ENCODE peak calls at places on chromosome 21, in six cellular contexts. F is endodermal cell, Z is tibial artery, Y is fibroblast of lung, O is choroid plexus epithelial cell, G is RWPE1. A is an unnamed sample.

GRCh38 chr21:32770514-32771133 is 931 bp downstream of the PAXBP1 start:
- DNase-seq in G (peak; percentile 8), O (peak; percentile 23), F (no peak), Y (no peak), Z (peak; percentile 72), A (no peak)

GRCh38 chr21:37683396-37684114 is 232.7 kb downstream of the KCNJ6 start:
- DNase-seq in Y (no peak), Z (no peak), O (no peak), F (no peak), G (no peak), A (no peak)

GRCh38 chr21:21297211-21297610 is 299.0 kb downstream of the NCAM2 start:
- DNase-seq in F (no peak), Y (no peak), G (no peak), Z (no peak), O (no peak), A (no peak)

GRCh38 chr21:16059981-16060380 is 330.2 kb downstream of the USP25 start:
- DNase-seq in Y (no peak), F (no peak), G (no peak), O (no peak), Z (no peak), A (no peak)

GRCh38 chr21:34524671-34525601 is 12.9 kb upstream of the KCNE1 start:
- DNase-seq in O (peak; percentile 77), G (no peak), F (peak; percentile 89), Z (no peak), Y (peak; percentile 85), A (no peak)

GRCh38 chr21:28308516-28308915 is 684.2 kb downstream of the LTN1 start:
- DNase-seq in Y (peak; percentile 53), Z (no peak), G (no peak), F (no peak), O (no peak), A (no peak)

GRCh38 chr21:29477347-29477746 is 178.6 kb downstream of the BACH1 start:
- DNase-seq in Z (no peak), G (no peak), O (no peak), F (no peak), Y (peak; percentile 8), A (no peak)

GRCh38 chr21:15943009-15943666 is 213.4 kb downstream of the USP25 start:
- DNase-seq in O (peak; percentile 23), G (peak; percentile 11), F (no peak), Z (no peak), Y (peak; percentile 50), A (no peak)

GRCh38 chr21:46024983-46025860 is 43.7 kb downstream of the COL6A1 start:
- DNase-seq in G (peak; percentile 18), O (peak; percentile 93), Y (peak; percentile 90), Z (no peak), F (no peak), A (no peak)

GRCh38 chr21:46116189-46116845 is 18.4 kb downstream of the COL6A2 start:
- DNase-seq in Z (peak; percentile 62), Y (no peak), F (peak; percentile 31), O (no peak), G (no peak), A (no peak)

GRCh38 chr21:45992311-45993209 is 11.0 kb downstream of the COL6A1 start:
- DNase-seq in O (no peak), F (peak; percentile 37), Z (peak; percentile 71), Y (no peak), G (no peak), A (no peak)

GRCh38 chr21:36246080-36246631 is 73.8 kb upstream of the MORC3 start:
- DNase-seq in F (no peak), Z (no peak), O (peak; percentile 19), Y (peak; percentile 59), G (no peak), A (no peak)

GRCh38 chr21:34517491-34518245 is 5.7 kb upstream of the KCNE1 start:
- DNase-seq in Y (no peak), O (peak; percentile 68), G (no peak), Z (no peak), F (peak; percentile 70), A (no peak)

GRCh38 chr21:46294647-46295176 is 8.6 kb downstream of the YBEY start:
- DNase-seq in G (no peak), Y (peak; percentile 86), O (peak; percentile 69), F (peak; percentile 60), Z (no peak), A (peak; percentile 79)

GRCh38 chr21:44939532-44940115 is at the start of gene SLX9:
- DNase-seq in Y (peak; percentile 74), O (peak; percentile 74), G (peak; percentile 85), F (peak; percentile 92), Z (peak; percentile 81), A (peak; percentile 95)
- TF ChIP-seq CTCF in Y (no peak), O (no peak), G (no peak), F (no peak), Z (no peak), A (no peak)

DNA sequence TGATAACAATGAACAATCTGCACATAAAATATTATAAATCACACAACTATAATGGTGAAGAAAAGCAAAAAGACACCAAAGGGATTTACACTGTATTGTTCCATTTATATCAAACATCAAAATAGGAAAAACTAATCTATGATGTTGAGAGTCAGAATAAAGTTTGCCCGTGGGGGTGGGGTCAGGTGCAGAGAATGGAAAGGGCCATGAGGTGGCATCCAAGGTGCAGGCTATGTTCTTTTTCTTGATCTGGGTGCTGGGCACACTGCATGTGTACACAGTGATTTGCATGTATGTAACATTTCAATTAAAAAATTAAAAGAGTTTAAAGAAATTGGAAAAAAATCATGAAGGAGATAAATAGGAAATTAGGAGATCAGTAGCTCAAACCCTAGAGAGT is 127.3 kb downstream of the DSCAM start:
- DNase-seq in O (no peak), F (no peak), G (no peak), Y (no peak), Z (no peak), A (no peak)
- TF ChIP-seq CTCF in O (no peak), F (peak; percentile 62), G (no peak), Y (no peak), Z (no peak), A (no peak)

DNA sequence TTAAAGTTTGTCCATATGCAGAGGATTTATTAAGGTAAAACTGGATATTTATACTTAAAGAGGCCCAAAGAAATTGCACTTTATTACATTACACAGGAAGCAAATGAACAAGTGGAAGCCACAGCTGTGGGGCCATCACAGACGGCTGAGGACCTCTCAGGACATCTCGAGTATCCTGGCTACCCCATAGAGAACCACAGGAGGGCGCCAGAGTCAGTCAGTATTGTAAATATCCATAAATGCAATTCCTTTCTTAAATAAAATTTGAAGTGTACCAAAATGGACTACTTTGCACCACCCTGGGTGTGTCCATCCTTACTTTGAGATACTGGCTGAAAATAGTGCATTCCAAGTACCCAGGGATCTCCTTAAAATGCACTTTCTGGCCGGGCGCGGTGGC is 257.2 kb downstream of the MRPL39 start:
- DNase-seq in O (peak; percentile 76), F (peak; percentile 80), Z (no peak), G (no peak), Y (peak; percentile 32), A (no peak)
- TF ChIP-seq CTCF in O (peak; percentile 89), F (peak; percentile 90), Z (no peak), G (peak; percentile 27), Y (peak; percentile 70), A (peak; percentile 16)

DNA sequence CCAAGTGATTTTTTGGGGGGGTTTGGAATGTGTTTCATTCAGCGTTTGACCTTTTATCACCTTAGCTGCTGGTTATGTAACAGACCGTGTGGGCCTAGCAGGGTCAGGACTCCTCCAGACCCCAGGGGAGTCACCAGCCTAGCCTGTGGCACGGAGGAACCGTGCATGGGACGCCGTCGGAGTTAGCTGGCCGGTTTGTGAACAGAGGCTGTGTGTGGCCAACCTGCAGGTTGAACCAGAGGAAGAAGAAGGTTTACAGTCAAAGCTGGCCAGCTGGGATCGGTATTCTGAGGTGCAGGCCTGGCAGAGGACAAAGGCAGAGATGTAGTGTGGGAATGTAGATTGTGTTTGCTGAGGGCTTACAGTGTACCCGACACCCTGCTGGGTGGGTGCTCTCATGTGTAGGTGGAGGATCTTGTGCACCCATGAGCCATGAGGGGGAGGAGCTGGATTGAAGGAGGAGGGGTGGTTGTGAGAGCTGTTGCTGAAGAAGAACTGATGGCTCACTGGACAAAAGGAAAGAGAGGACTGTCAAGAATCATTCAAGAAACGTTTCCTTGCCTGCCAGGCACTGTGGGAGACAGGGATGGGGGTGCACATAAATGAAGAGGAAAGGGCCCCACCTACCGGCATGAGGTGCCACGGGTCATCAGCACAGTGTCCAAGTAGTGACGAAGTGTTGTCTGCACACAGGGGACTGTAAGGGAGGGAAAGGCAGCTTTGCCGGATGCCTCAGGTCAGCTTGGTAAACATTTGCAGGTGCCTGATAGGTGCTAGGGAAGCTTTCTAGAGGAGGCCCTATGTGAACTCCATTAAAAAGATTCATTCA is 40.0 kb upstream of the PWP2 start:
- DNase-seq in Z (no peak), G (no peak), Y (no peak), F (no peak), O (peak; percentile 34), A (no peak)
- TF ChIP-seq CTCF in Z (no peak), G (no peak), Y (no peak), F (no peak), O (no peak), A (no peak)

GRCh38 chr21:42515708-42516502 is 2.3 kb downstream of the SLC37A1 start:
- DNase-seq in F (no peak), Z (no peak), G (peak; percentile 41), Y (no peak), O (no peak), A (no peak)

GRCh38 chr21:42513985-42514882 is 582 bp downstream of the SLC37A1 start:
- DNase-seq in Y (peak; percentile 24), G (peak; percentile 38), F (peak; percentile 85), O (no peak), Z (peak; percentile 66), A (peak; percentile 81)

GRCh38 chr21:42514883-42515228 is 1.2 kb downstream of the SLC37A1 start:
- DNase-seq in Z (no peak), F (no peak), O (no peak), Y (no peak), G (no peak), A (no peak)

GRCh38 chr21:42512346-42513034 is 1.2 kb upstream of the SLC37A1 start:
- DNase-seq in F (no peak), Y (no peak), G (no peak), O (no peak), Z (peak; percentile 60), A (no peak)

DNA sequence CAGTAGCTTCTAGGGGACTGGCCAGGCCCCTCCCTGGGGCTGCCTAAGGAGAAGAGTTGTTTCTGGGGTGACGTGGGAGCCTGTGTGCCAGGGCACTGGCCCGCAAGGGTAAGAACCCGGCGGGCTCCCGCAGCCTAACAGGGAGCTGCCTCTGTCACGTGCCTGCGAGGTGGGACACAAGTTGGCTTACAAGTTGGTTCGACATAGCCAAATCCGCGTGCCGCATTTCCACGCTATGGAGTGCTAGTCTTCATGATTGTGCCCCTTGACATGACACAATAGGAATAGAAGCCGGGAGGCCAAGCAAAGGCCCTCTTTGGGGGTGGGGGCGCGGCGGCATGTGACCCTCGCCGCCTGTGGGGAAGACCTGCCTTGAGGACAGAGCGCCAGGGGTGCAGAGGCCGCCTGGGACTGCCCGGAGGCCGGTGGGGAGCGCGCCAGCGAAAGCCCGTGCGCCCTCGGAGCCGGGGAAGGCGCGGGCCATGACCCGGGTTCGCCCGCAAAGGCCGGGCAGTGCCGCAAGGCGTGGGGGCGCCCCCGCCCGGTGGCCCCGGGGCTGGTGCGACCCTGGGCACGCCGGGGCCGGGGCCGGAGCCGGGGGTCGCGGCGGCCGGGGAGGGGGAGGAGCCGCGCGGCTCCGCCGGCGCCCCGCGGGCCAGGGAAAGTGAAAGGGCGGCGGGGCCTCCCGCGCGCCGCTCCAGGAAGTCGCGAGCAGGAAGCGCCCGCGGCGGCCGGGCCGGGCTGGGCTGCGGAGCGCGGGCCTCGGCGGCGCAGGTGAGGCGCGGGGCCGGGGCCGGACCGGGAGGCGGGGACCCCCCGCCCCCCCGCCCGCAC is at the start of gene SLC37A1:
- DNase-seq in Y (peak; percentile 23), Z (peak; percentile 66), O (no peak), F (peak; percentile 81), G (peak; percentile 29), A (peak; percentile 76)
- TF ChIP-seq CTCF in Y (no peak), Z (no peak), O (no peak), F (no peak), G (no peak), A (peak; percentile 34)

GRCh38 chr21:38699048-38699447 is 106.7 kb upstream of the ETS2 start:
- DNase-seq in G (no peak), F (peak; percentile 62), Y (no peak), O (peak; percentile 12), Z (no peak), A (no peak)
- TF ChIP-seq CTCF in G (no peak), F (peak; percentile 69), Y (no peak), O (peak; percentile 51), Z (no peak), A (no peak)

A was measured in GM13976.